ENCODE peak calls at places on chromosome 13, in seven cellular contexts. T, O, P, A, M, H and G are unnamed samples.

GRCh38 chr13:87536499-87536898 is 134.7 kb upstream of the SLITRK5 start:
- DNase-seq in T (no peak), O (no peak), P (no peak), A (no peak), M (no peak), H (no peak), G (no peak)

GRCh38 chr13:28049215-28049614 is 51.2 kb downstream of the FLT3 start:
- DNase-seq in T (no peak), O (no peak), P (no peak), A (no peak), M (no peak), H (no peak), G (no peak)

GRCh38 chr13:59906413-59907027 is 257.2 kb downstream of the DIAPH3 start:
- DNase-seq in T (peak), O (no peak), P (no peak), A (no peak), M (no peak), H (peak), G (peak)

GRCh38 chr13:100594255-100594654 is 5.7 kb upstream of the GGACT start:
- DNase-seq in T (no peak), O (no peak), P (no peak), A (no peak), M (no peak), H (no peak), G (no peak)

GRCh38 chr13:44300895-44301638 is 72.6 kb upstream of the SERP2 start:
- DNase-seq in T (no peak), O (peak), P (no peak), A (no peak), M (no peak), H (no peak), G (no peak)

GRCh38 chr13:98848736-98849135 is 96.3 kb upstream of the SLC15A1 start:
- DNase-seq in T (peak), O (no peak), P (no peak), A (no peak), M (no peak), H (no peak), G (no peak)

GRCh38 chr13:46654956-46655726 is 102.2 kb downstream of the LRCH1 start:
- DNase-seq in T (no peak), O (no peak), P (peak), A (no peak), M (no peak), H (no peak), G (no peak)

GRCh38 chr13:34462843-34463242 is 479.2 kb upstream of the NBEA start:
- DNase-seq in T (peak), O (no peak), P (no peak), A (no peak), M (no peak), H (peak), G (no peak)

GRCh38 chr13:33125821-33126570 is 109.8 kb downstream of the KL start:
- DNase-seq in T (peak), O (peak), P (no peak), A (no peak), M (no peak), H (peak), G (peak)

GRCh38 chr13:112994781-112995355 is 25.9 kb downstream of the MCF2L start:
- DNase-seq in T (no peak), O (no peak), P (no peak), A (no peak), M (no peak), H (no peak), G (no peak)

GRCh38 chr13:29369060-29369743 is 226.3 kb downstream of the SLC7A1 start:
- DNase-seq in T (peak), O (no peak), P (no peak), A (no peak), M (no peak), H (peak), G (peak)

GRCh38 chr13:51494151-51494550 is 41.3 kb upstream of the INTS6 start:
- DNase-seq in T (no peak), O (no peak), P (no peak), A (no peak), M (no peak), H (no peak), G (no peak)

GRCh38 chr13:97911311-97912138 is 42.0 kb upstream of the IPO5 start:
- DNase-seq in T (no peak), O (no peak), P (no peak), A (no peak), M (no peak), H (no peak), G (peak)

GRCh38 chr13:29886446-29886845 is 36.0 kb upstream of the UBL3 start:
- DNase-seq in T (no peak), O (no peak), P (no peak), A (peak), M (no peak), H (no peak), G (no peak)

GRCh38 chr13:97567510-97568243 is 133.7 kb downstream of the RAP2A start:
- DNase-seq in T (no peak), O (peak), P (no peak), A (no peak), M (no peak), H (no peak), G (peak)

GRCh38 chr13:76717092-76717491 is 169.1 kb downstream of the KCTD12 start:
- DNase-seq in T (no peak), O (no peak), P (no peak), A (no peak), M (no peak), H (no peak), G (no peak)

GRCh38 chr13:93603043-93603442 is 376.4 kb downstream of the GPC6 start:
- DNase-seq in T (peak), O (peak), P (no peak), A (no peak), M (no peak), H (peak), G (no peak)

GRCh38 chr13:78784017-78784745 is 125.2 kb upstream of the OBI1 start:
- DNase-seq in T (no peak), O (no peak), P (no peak), A (no peak), M (no peak), H (no peak), G (no peak)

GRCh38 chr13:50236898-50237318 is 221.7 kb downstream of the KCNRG start:
- DNase-seq in T (no peak), O (no peak), P (peak), A (no peak), M (no peak), H (no peak), G (no peak)

GRCh38 chr13:42867232-42867631 is 85.8 kb downstream of the FAM216B start:
- DNase-seq in T (no peak), O (no peak), P (no peak), A (no peak), M (no peak), H (no peak), G (no peak)

GRCh38 chr13:105343134-105343806 is 1192.2 kb downstream of the EFNB2 start:
- DNase-seq in T (peak), O (no peak), P (no peak), A (no peak), M (no peak), H (no peak), G (no peak)

GRCh38 chr13:106275441-106276032 is 259.9 kb downstream of the EFNB2 start:
- DNase-seq in T (no peak), O (no peak), P (peak), A (no peak), M (no peak), H (no peak), G (no peak)

GRCh38 chr13:114101831-114102520 is 30.4 kb downstream of the RASA3 start:
- DNase-seq in T (no peak), O (peak), P (no peak), A (no peak), M (no peak), H (no peak), G (no peak)

GRCh38 chr13:107881362-107881761 is 334.0 kb downstream of the LIG4 start:
- DNase-seq in T (no peak), O (no peak), P (no peak), A (no peak), M (no peak), H (peak), G (no peak)

GRCh38 chr13:19766637-19767036 is 16.1 kb downstream of the PSPC1 start:
- DNase-seq in T (no peak), O (no peak), P (no peak), A (no peak), M (no peak), H (no peak), G (no peak)

GRCh38 chr13:91868351-91868750 is 469.9 kb downstream of the GPC5 start:
- DNase-seq in T (no peak), O (no peak), P (no peak), A (no peak), M (no peak), H (no peak), G (no peak)

GRCh38 chr13:23087884-23088283 is 92.9 kb upstream of the SGCG start:
- DNase-seq in T (no peak), O (no peak), P (no peak), A (no peak), M (no peak), H (peak), G (peak)